ENCODE peak calls at places on chromosomes 7 and 10, in four cellular contexts. X is heart left ventricle, K is PC-9, C is GM23338. Z is an unnamed sample.

GRCh38 chr7:936131-937054 is 18.1 kb downstream of the ADAP1 start:
- DNase-seq in X (peak; percentile 17), K (peak; percentile 96), C (no peak), Z (no peak)

GRCh38 chr7:13197501-13197900 is 510.1 kb downstream of the ARL4A start:
- DNase-seq in X (no peak), K (no peak), C (no peak), Z (no peak)

GRCh38 chr10:116654816-116655215 is 34.1 kb downstream of the PNLIPRP2 start:
- DNase-seq in X (no peak), K (no peak), C (peak; percentile 74), Z (peak; percentile 38)

GRCh38 chr10:89342219-89342966 is 14.6 kb downstream of the IFIT3 start:
- DNase-seq in X (peak; percentile 47), K (no peak), C (no peak), Z (no peak)

GRCh38 chr10:3485287-3485686 is 299.7 kb downstream of the KLF6 start:
- DNase-seq in X (no peak), K (no peak), C (no peak), Z (no peak)

GRCh38 chr7:68444042-68444441 is 1154.2 kb upstream of the AUTS2 start:
- DNase-seq in X (no peak), K (no peak), C (no peak), Z (no peak)

GRCh38 chr10:102869290-102870198 is at the start of gene AS3MT:
- DNase-seq in X (peak; percentile 50), K (no peak), C (peak; percentile 91), Z (peak; percentile 87)

GRCh38 chr10:57830877-57831535 is 436.7 kb downstream of the IPMK start:
- DNase-seq in X (no peak), K (no peak), C (no peak), Z (no peak)

GRCh38 chr10:73459683-73460314 is 26.4 kb upstream of the MSS51 start:
- DNase-seq in X (no peak), K (no peak), C (no peak), Z (no peak)

GRCh38 chr10:96271017-96271815 is at the start of gene BLNK:
- DNase-seq in X (peak; percentile 50), K (peak; percentile 44), C (no peak), Z (peak; percentile 20)

GRCh38 chr7:151666886-151667285 is 147.2 kb upstream of the RHEB start:
- DNase-seq in X (peak; percentile 45), K (no peak), C (no peak), Z (no peak)

GRCh38 chr7:4072161-4072925 is 609.8 kb upstream of the FOXK1 start:
- DNase-seq in X (no peak), K (no peak), C (no peak), Z (no peak)

GRCh38 chr10:11178606-11179221 is 161.0 kb downstream of the CELF2 start:
- DNase-seq in X (peak; percentile 58), K (no peak), C (no peak), Z (no peak)

GRCh38 chr7:19116121-19117080 is 1.0 kb downstream of the TWIST1 start:
- DNase-seq in X (peak; percentile 31), K (peak; percentile 24), C (peak; percentile 63), Z (no peak)

GRCh38 chr7:19118896-19119301 is 1.5 kb upstream of the TWIST1 start:
- DNase-seq in X (no peak), K (no peak), C (peak; percentile 80), Z (no peak)

GRCh38 chr7:19117081-19117869 is at the start of gene TWIST1:
- DNase-seq in X (peak; percentile 67), K (peak; percentile 13), C (peak; percentile 88), Z (no peak)

GRCh38 chr7:19119372-19119771 is 1.9 kb upstream of the TWIST1 start:
- DNase-seq in X (no peak), K (peak; percentile 19), C (no peak), Z (no peak)

GRCh38 chr7:19117870-19118608 is 603 bp upstream of the TWIST1 start:
- DNase-seq in X (no peak), K (peak; percentile 26), C (peak; percentile 61), Z (no peak)
- H3K27me3 ChIP-seq in X (peaks cover 95% of the 10 kb centered on the region), K (no peaks in the 10 kb centered on the region), C (peaks cover 97% of the 10 kb centered on the region), Z (no peaks in the 10 kb centered on the region)

GRCh38 chr7:1999278-1999984 is 233.3 kb downstream of the MAD1L1 start:
- DNase-seq in X (peak; percentile 20), K (no peak), C (no peak), Z (no peak)
- H3K4me3 ChIP-seq in X (no peak overlapping the region), K (no peak overlapping the region), C (no peak overlapping the region), Z (no peak overlapping the region)

DNA sequence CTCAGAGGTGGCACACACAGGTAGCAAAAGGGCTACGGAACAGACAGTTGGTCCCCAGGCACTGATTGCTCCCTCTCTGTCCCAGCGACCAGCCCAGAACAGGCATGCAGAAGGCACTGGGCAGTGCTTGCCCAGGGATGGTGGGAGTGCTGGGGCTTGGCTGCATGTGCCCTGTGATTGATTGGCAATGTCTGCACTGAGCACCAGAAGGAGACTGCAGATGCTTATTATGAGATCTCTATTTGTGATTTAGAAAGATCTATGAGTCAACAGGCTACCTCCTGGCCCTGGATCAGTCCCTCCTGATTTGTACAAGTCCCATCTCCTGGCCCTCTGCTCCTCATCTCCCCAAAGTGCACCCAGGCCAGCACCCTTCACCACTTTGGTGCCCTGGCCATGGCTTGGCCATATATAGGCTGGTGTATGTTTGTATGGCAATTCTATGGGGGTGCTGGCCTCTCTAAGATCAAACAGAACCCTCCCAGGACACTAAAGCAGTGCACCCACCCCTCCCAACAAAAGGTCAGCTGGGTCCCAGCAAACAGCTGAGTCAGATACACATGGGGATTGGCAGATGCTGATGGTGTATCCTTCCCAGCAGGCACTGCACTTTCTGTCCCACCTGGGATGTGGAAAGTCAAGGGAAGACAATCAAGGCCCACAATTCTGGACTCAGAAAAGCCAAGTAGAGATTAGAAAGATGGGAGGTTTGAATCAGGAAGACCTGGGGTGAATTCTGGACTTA is 30.9 kb downstream of the CAMK2B start:
- DNase-seq in X (no peak), K (no peak), C (no peak), Z (no peak)
- H3K27me3 ChIP-seq in X (peaks cover 4% of the 10 kb centered on the region), K (peaks cover 73% of the 10 kb centered on the region), C (no peaks in the 10 kb centered on the region), Z (peaks cover 3% of the 10 kb centered on the region)

GRCh38 chr7:32941181-32941995 is 15.9 kb upstream of the FKBP9 start:
- DNase-seq in X (no peak), K (no peak), C (peak; percentile 77), Z (no peak)

GRCh38 chr7:32935558-32935957 is 21.7 kb upstream of the FKBP9 start:
- DNase-seq in X (no peak), K (peak; percentile 10), C (no peak), Z (no peak)

GRCh38 chr7:32941996-32942782 is 15.1 kb upstream of the FKBP9 start:
- DNase-seq in X (peak; percentile 81), K (peak; percentile 48), C (peak; percentile 40), Z (peak; percentile 69)

GRCh38 chr7:32936686-32937085 is 20.6 kb upstream of the FKBP9 start:
- DNase-seq in X (no peak), K (peak; percentile 30), C (no peak), Z (no peak)

GRCh38 chr7:32937344-32938174 is 19.7 kb upstream of the FKBP9 start:
- DNase-seq in X (peak; percentile 79), K (peak; percentile 15), C (no peak), Z (no peak)
- H3K4me3 ChIP-seq in X (no peak overlapping the region), K (no peak overlapping the region), C (no peak overlapping the region), Z (no peak overlapping the region)

DNA sequence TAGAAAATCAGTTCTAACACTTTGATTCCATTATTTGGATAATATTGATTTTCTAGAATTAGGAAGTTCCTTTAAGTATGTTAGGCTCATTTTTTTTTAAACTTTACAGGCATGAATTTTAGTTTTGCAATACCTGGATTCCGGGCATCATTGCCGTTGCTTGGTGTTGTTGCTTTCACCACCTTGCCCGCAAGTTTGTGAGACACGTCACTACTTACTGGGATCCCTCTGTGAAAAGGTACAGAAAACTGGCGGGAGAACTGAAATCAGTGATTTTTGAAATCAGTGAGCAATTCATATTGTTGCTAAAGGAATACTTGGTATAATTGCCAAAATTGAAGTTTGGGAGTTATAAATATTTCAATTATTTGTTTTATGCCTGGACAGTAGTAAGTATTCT is 232.3 kb upstream of the NPY start:
- DNase-seq in X (no peak), K (peak; percentile 23), C (no peak), Z (no peak)
- H3K27me3 ChIP-seq in X (peaks cover 6% of the 10 kb centered on the region), K (no peaks in the 10 kb centered on the region), C (no peaks in the 10 kb centered on the region), Z (no peaks in the 10 kb centered on the region)

GRCh38 chr10:4953405-4953804 is 9.8 kb upstream of the AKR1C1 start:
- DNase-seq in X (no peak), K (no peak), C (no peak), Z (no peak)
- H3K4me3 ChIP-seq in X (no peak overlapping the region), K (no peak overlapping the region), C (no peak overlapping the region), Z (no peak overlapping the region)

GRCh38 chr10:23195846-23196200 is 3.7 kb downstream of the PTF1A start:
- DNase-seq in X (no peak), K (no peak), C (no peak), Z (no peak)

GRCh38 chr10:23196915-23197314 is 4.8 kb downstream of the PTF1A start:
- DNase-seq in X (no peak), K (no peak), C (no peak), Z (no peak)

GRCh38 chr10:23194966-23195845 is 3.1 kb downstream of the PTF1A start:
- DNase-seq in X (no peak), K (no peak), C (peak; percentile 62), Z (no peak)

GRCh38 chr10:23197416-23197861 is 5.3 kb downstream of the PTF1A start:
- DNase-seq in X (no peak), K (no peak), C (peak; percentile 46), Z (no peak)

GRCh38 chr10:23196201-23196600 is 4.1 kb downstream of the PTF1A start:
- DNase-seq in X (no peak), K (no peak), C (no peak), Z (no peak)
- H3K27me3 ChIP-seq in X (peaks cover 99% of the 10 kb centered on the region), K (peaks cover 8% of the 10 kb centered on the region), C (peaks cover 100% of the 10 kb centered on the region), Z (no peaks in the 10 kb centered on the region)